ENCODE peak calls at places on chromosomes 4 and X, in nine cellular contexts. N is Daoy; V is activated T-cell treated with anti-CD3 and anti-CD28 coated beads, Interleukin-2, amount 50 U/mL, for 24 hours; K is NCI-H1694 treated with DMSO at 0.1 percent for 48 hours; B is WTC11; H is esophagus squamous epithelium; O is ELR; A is NCI-H146; U is DMS 273 treated with DMSO at 0.1 percent for 48 hours. L is an unnamed sample.

GRCh38 chr4:74327751-74328150 is 19.5 kb downstream of the EPGN start:
- DNase-seq in A (no peak), O (peak), V (no peak), U (no peak), H (no peak), B (no peak), N (no peak), K (no peak), L (no peak)

GRCh38 chr4:39230462-39230861 is 48.1 kb downstream of the WDR19 start:
- DNase-seq in B (no peak), V (no peak), H (no peak), A (no peak), N (no peak), K (no peak), U (no peak), O (no peak), L (no peak)

GRCh38 chrX:81195712-81196111 is 6.0 kb downstream of the HMGN5 start:
- DNase-seq in V (peak), O (peak), N (peak), U (peak), K (peak), H (no peak), B (peak), A (peak), L (peak)

GRCh38 chrX:110087485-110088356 is 84.8 kb downstream of the TMEM164 start:
- DNase-seq in H (no peak), V (no peak), B (no peak), N (peak), A (no peak), U (no peak), K (no peak), O (peak), L (peak)

GRCh38 chr4:44447563-44448504 is 775 bp downstream of the KCTD8 start:
- DNase-seq in O (no peak), U (no peak), H (no peak), V (peak), A (peak), N (peak), K (no peak), B (peak), L (no peak)

GRCh38 chr4:25144870-25145481 is 15.3 kb downstream of the SEPSECS start:
- DNase-seq in K (peak), H (no peak), O (peak), N (peak), B (no peak), V (no peak), U (no peak), A (no peak), L (peak)

GRCh38 chrX:55778322-55778721 is 60.8 kb downstream of the RRAGB start:
- DNase-seq in V (no peak), A (no peak), K (no peak), O (no peak), B (no peak), N (no peak), U (no peak), H (no peak), L (no peak)

GRCh38 chr4:165378763-165379631 is at the start of gene CPE:
- DNase-seq in V (peak), N (peak), B (peak), A (peak), H (no peak), U (peak), O (peak), K (peak), L (peak)